ENCODE peak calls at places on chromosomes 6 and 20, in four cellular contexts. F is astrocyte of the spinal cord, O is choroid plexus epithelial cell, E is colonic mucosa. A is an unnamed sample.

GRCh38 chr6:6884193-6884627 is 223.6 kb upstream of the RREB1 start:
- DNase-seq in F (no peak), O (peak; percentile 44), E (no peak), A (no peak)

GRCh38 chr20:45138451-45139300 is 14.4 kb upstream of the WFDC12 start:
- DNase-seq in F (no peak), O (peak; percentile 16), E (peak; percentile 93), A (no peak)

GRCh38 chr6:46526607-46527006 is 35.4 kb upstream of the RCAN2 start:
- DNase-seq in F (no peak), O (no peak), E (no peak), A (no peak)

GRCh38 chr6:14211596-14211961 is 94.0 kb downstream of the CD83 start:
- DNase-seq in F (no peak), O (peak; percentile 45), E (peak; percentile 64), A (peak; percentile 44)

GRCh38 chr6:136628996-136629395 is 78.8 kb upstream of the MAP7 start:
- DNase-seq in F (peak; percentile 72), O (peak; percentile 67), E (no peak), A (no peak)

GRCh38 chr6:156676721-156677120 is 100.5 kb upstream of the ARID1B start:
- DNase-seq in F (no peak), O (no peak), E (no peak), A (no peak)

GRCh38 chr6:9138856-9139426 is 703.6 kb upstream of the SLC35B3 start:
- DNase-seq in F (peak; percentile 5), O (no peak), E (no peak), A (no peak)

GRCh38 chr6:7986219-7986618 is 75.6 kb upstream of the TXNDC5 start:
- DNase-seq in F (no peak), O (no peak), E (no peak), A (no peak)

GRCh38 chr6:33175436-33176069 is 16.7 kb downstream of the COL11A2 start:
- DNase-seq in F (no peak), O (no peak), E (no peak), A (no peak)

GRCh38 chr6:16148498-16148897 is 19.6 kb downstream of the MYLIP start:
- DNase-seq in F (no peak), O (no peak), E (peak; percentile 78), A (no peak)

GRCh38 chr6:140462495-140463311 is 1088.3 kb upstream of the CITED2 start:
- DNase-seq in F (peak; percentile 54), O (peak; percentile 93), E (peak; percentile 42), A (no peak)

GRCh38 chr20:5687884-5688283 is 62.3 kb upstream of the SHLD1 start:
- DNase-seq in F (no peak), O (no peak), E (no peak), A (no peak)

GRCh38 chr6:139784222-139784769 is 409.8 kb upstream of the CITED2 start:
- DNase-seq in F (no peak), O (peak; percentile 29), E (no peak), A (no peak)

GRCh38 chr20:10647471-10647870 is 26.3 kb downstream of the JAG1 start:
- DNase-seq in F (no peak), O (peak; percentile 72), E (no peak), A (no peak)

GRCh38 chr6:26129656-26130055 is 42.4 kb downstream of the HFE start:
- DNase-seq in F (no peak), O (no peak), E (no peak), A (no peak)

GRCh38 chr6:152236370-152237097 is 400.6 kb downstream of the SYNE1 start:
- DNase-seq in F (no peak), O (no peak), E (no peak), A (no peak)

GRCh38 chr20:16821211-16822089 is 73.3 kb downstream of the OTOR start:
- DNase-seq in F (peak; percentile 7), O (peak; percentile 60), E (no peak), A (no peak)

GRCh38 chr20:38731738-38732113 is 7.4 kb downstream of the SLC32A1 start:
- DNase-seq in F (no peak), O (no peak), E (no peak), A (no peak)
- TF ChIP-seq CTCF in F (no peak), O (no peak), E (peak; percentile 9), A (no peak)

GRCh38 chr6:31794294-31794865 is 1.2 kb downstream of the VARS1 start:
- DNase-seq in F (no peak), O (peak; percentile 61), E (no peak), A (no peak)

GRCh38 chr6:31794866-31795615 is 511 bp downstream of the VARS1 start:
- DNase-seq in F (peak; percentile 55), O (peak; percentile 56), E (no peak), A (no peak)

GRCh38 chr6:31797607-31798006 is 2.1 kb upstream of the VARS1 start:
- DNase-seq in F (no peak), O (no peak), E (no peak), A (no peak)

GRCh38 chr6:31796993-31797385 is 1.4 kb upstream of the VARS1 start:
- DNase-seq in F (no peak), O (no peak), E (no peak), A (no peak)

DNA sequence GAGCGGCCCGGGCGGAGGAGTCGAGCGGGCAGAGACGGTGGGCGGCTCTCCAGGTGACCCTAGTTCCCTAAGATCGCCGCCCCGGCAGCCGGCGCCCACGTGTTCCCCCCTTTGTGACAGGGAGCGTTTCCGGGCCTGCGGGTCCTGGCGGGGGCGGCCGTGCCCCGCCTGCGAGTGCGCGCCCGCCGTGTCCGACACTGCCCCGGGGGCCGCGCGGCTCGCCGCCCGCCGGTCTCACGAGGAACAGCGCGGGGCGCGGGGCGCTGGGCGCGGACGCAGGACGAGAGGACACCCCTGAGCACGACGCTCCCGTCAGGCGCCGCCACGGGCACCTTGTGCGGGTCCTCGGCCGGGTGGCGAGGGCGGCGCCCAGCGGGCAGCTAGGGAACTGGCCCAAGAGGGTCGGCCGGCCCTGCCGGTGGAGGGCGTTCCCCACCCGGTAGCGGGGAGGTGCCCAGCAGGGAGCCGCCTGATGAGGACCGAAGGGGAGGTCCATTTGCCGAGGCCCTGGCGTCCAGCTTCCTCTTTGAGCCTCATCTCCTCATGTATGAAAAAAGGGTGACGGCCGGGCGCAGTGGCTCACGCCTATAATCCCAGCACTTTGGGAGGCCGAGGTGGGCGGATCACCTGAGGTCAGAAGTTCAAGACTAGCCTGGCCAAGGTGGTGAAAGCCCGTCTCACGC is at the start of gene VARS1:
- DNase-seq in F (peak; percentile 87), O (peak; percentile 91), E (peak; percentile 94), A (peak; percentile 90)
- H3K4me3 ChIP-seq in F (peak within 1 kb of the TSS; percentile 69), O (peak within 1 kb of the TSS; percentile 72), E (peak within 1 kb of the TSS; percentile 99), A (peak within 1 kb of the TSS; percentile 73)

DNA sequence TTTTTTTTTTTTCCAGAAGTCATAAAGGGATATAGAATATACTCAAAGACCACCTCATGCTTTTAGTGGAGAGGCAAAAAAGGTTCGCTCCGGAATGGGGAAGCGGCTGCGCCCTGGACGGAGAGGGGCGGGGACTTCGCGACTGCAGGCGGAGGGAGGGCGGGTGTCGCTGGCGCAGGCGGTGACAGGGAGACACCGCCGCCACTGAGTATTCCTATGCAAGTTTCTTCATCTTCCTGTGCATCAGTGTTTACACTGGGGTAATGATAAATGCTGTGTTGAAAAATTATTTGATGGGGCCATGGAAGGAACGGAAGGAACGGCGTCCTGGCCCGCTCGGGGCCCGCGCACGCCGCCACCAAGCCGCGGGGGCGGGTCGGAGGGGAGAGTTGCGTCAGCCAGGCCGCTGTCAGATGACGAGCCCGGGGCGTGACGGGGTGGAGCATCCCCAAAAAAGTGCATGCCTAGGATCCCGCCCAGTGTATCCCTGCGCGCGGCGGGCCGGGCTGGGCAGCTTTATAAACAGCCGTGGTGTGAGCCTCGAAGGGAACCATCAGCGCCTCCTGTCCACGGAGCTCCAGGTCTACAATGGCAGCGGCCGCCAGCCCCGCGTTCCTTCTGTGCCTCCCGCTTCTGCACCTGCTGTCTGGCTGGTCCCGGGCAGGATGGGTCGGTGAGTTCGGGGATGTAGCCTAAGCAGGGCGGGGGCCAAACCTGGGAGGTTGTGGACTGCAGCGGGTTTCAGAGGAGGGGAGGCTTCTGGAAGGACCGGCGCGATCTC is at the start of gene ULBP1:
- DNase-seq in F (peak; percentile 88), O (peak; percentile 58), E (peak; percentile 81), A (peak; percentile 79)
- TF ChIP-seq CTCF in F (peak; percentile 13), O (peak; percentile 30), E (no peak), A (no peak)

GRCh38 chr20:2750343-2751251 is 49.8 kb downstream of the CPXM1 start:
- DNase-seq in F (no peak), O (peak; percentile 65), E (peak; percentile 53), A (peak; percentile 60)

GRCh38 chr20:2747676-2748235 is 52.7 kb downstream of the CPXM1 start:
- DNase-seq in F (no peak), O (no peak), E (no peak), A (no peak)

GRCh38 chr20:2749951-2750342 is 50.5 kb downstream of the CPXM1 start:
- DNase-seq in F (no peak), O (no peak), E (no peak), A (no peak)

GRCh38 chr20:2749343-2749950 is 51.0 kb downstream of the CPXM1 start:
- DNase-seq in F (no peak), O (no peak), E (no peak), A (no peak)

DNA sequence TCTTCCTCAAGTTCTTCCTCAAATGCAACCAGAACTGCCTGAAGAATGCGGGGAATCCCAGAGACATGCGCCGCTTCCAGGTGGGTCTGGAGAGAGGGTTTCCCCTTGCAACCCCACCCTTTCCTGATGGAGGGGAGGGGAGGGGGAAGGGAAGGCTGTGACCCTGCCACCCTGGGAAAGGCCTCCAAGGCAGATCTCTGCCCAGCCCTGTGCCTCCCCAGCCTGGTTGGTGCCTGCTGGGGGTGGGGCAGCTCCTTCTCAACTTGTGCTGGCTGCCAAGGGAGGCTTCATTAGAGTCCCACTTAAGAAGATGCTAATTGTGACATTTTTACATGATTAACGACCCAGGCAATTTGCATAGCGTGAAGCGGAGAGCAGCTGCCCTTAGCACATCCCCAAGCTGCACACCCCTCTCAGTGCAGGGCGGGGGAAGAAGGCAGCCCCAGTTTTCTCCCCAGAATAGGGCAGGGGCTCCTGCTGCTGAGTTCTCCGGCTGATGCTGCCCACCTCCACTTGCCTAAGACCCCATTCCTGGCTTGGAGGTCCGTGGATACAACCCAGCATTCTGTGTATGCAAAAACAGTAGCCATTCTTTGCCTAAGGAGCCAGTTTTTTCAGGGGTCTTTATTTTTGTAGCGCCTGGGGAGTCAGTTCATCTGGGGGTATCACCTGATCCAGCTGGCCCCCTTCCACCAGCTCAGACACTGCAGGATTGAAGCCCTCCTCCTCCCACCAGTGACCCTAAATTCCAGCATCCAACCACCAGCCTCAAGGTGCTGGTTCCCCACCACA is 51.7 kb downstream of the CPXM1 start:
- DNase-seq in F (no peak), O (no peak), E (no peak), A (no peak)
- H3K4me3 ChIP-seq in F (no peak overlapping the region), O (no peak overlapping the region), E (no peak overlapping the region), A (no peak overlapping the region)

DNA sequence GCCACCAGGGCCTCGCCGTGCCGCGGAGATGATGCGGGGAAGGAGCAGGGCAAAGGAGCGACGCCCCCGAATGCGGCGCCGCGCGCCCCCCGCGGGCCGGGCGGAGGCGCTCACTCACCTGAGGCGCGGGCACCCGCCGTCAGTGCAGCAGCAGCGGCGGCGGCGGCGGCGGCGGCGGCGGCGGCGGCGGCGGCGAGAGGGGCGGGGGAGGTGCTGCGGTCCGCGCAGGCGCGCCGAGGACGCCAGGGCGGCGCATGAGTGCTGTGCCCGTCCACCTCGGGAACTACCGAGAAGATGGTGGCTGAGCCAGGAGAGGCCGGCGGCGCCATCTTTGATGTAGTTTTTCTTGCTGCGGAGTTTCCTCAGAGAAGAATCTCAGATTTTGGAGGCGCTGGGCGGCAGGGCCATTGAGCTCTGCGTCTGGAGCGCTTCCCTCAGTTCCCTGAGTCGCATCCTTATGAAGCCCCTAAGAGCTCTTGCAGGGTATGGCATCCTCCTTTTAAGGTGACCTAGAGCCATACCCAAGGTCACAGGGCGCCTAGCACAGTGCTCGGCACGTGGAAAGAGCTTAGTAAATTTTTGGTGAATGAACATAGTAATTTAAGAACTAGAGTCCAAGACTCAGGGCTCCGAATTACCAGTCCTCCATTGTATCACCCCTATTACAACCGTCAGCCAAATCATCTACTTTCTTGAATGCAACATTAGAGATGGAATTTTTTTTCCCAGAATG is at the start of gene NDRG3:
- DNase-seq in F (peak; percentile 91), O (peak; percentile 95), E (peak; percentile 92), A (peak; percentile 95)
- TF ChIP-seq CTCF in F (no peak), O (no peak), E (no peak), A (no peak)